ENCODE peak calls at places on chromosomes 11 and 22, in seven cellular contexts. F, C, R, S, D, Q and N are unnamed samples.

GRCh38 chr22:49064836-49065235 is 762.8 kb downstream of the BRD1 start:
- DNase-seq in Q (no peak), C (no peak), S (no peak), F (no peak), R (no peak), D (no peak), N (no peak)

GRCh38 chr11:2437516-2437915 is 6.8 kb downstream of the TRPM5 start:
- DNase-seq in D (no peak), Q (peak), C (no peak), S (no peak), F (no peak), R (no peak), N (no peak)

GRCh38 chr22:48238966-48239365 is 1476.5 kb downstream of the TBC1D22A start:
- DNase-seq in S (no peak), C (no peak), R (no peak), D (no peak), Q (no peak), F (no peak), N (no peak)

GRCh38 chr11:72333657-72334056 is 89.7 kb upstream of the PHOX2A start:
- DNase-seq in F (no peak), D (no peak), R (no peak), S (no peak), Q (no peak), C (no peak), N (no peak)

GRCh38 chr22:39932918-39933649 is 27.1 kb upstream of the TMA7B start:
- DNase-seq in S (no peak), D (no peak), F (no peak), Q (no peak), C (peak), R (no peak), N (no peak)

GRCh38 chr11:101336858-101337257 is 207.2 kb upstream of the PGR start:
- DNase-seq in R (no peak), D (no peak), Q (no peak), C (no peak), F (peak), S (no peak), N (peak)

GRCh38 chr11:73397468-73398131 is 21.4 kb downstream of the RELT start:
- DNase-seq in S (no peak), F (no peak), R (no peak), C (no peak), Q (no peak), D (no peak), N (no peak)

GRCh38 chr11:28133146-28133545 is 25.0 kb downstream of the METTL15 start:
- DNase-seq in C (peak), F (no peak), R (no peak), D (no peak), Q (no peak), S (no peak), N (no peak)

GRCh38 chr22:19896665-19897355 is 42.1 kb upstream of the GNB1L start:
- DNase-seq in Q (no peak), F (no peak), D (no peak), S (no peak), C (no peak), R (no peak), N (no peak)

GRCh38 chr11:44505591-44506054 is 59.8 kb upstream of the CD82 start:
- DNase-seq in S (no peak), F (no peak), C (peak), D (no peak), R (no peak), Q (no peak), N (no peak)

GRCh38 chr11:126311464-126312291 is 7.8 kb downstream of the DCPS start:
- DNase-seq in D (no peak), S (no peak), R (no peak), C (no peak), Q (no peak), F (no peak), N (no peak)

GRCh38 chr11:36385121-36385530 is 89.0 kb downstream of the PRR5L start:
- DNase-seq in Q (no peak), S (no peak), C (no peak), R (no peak), D (no peak), F (no peak), N (peak)

GRCh38 chr11:26993965-26994446 is at the start of gene FIBIN:
- DNase-seq in D (no peak), C (peak), Q (peak), F (no peak), R (no peak), S (no peak), N (no peak)

GRCh38 chr22:42280140-42280539 is 9.7 kb upstream of the TCF20 start:
- DNase-seq in C (no peak), F (no peak), S (no peak), Q (no peak), R (no peak), D (no peak), N (no peak)

GRCh38 chr11:115924744-115925567 is 420.7 kb upstream of the CADM1 start:
- DNase-seq in D (no peak), C (peak), S (peak), F (no peak), R (no peak), Q (no peak), N (no peak)

GRCh38 chr11:18743365-18743764 is 17.4 kb upstream of the IGSF22 start:
- DNase-seq in R (no peak), D (no peak), Q (no peak), F (no peak), S (no peak), C (no peak), N (no peak)

GRCh38 chr11:8261316-8261715 is 2.4 kb downstream of the LMO1 start:
- DNase-seq in F (no peak), D (no peak), S (no peak), R (no peak), C (no peak), Q (no peak), N (no peak)

GRCh38 chr22:28894793-28895192 is 11.4 kb downstream of the ZNRF3 start:
- DNase-seq in C (no peak), Q (no peak), F (no peak), S (no peak), R (no peak), D (no peak), N (no peak)

GRCh38 chr11:134634897-134635831 is 223.1 kb upstream of the B3GAT1 start:
- DNase-seq in R (no peak), C (no peak), Q (no peak), F (no peak), S (no peak), D (no peak), N (no peak)

GRCh38 chr22:46348099-46348695 is 12.7 kb downstream of the TRMU start:
- DNase-seq in F (no peak), Q (no peak), S (no peak), R (no peak), C (no peak), D (no peak), N (no peak)

GRCh38 chr11:64947202-64947814 is 11.6 kb upstream of the GPHA2 start:
- DNase-seq in D (no peak), R (no peak), C (peak), Q (no peak), F (no peak), S (no peak), N (no peak)

GRCh38 chr11:61679893-61680621 is at the start of gene DAGLA:
- DNase-seq in R (peak), D (peak), S (no peak), C (peak), F (peak), Q (peak), N (peak)

GRCh38 chr11:118401880-118402590 is 629 bp downstream of the ATP5MG start:
- DNase-seq in F (no peak), Q (no peak), D (no peak), R (no peak), C (peak), S (no peak), N (no peak)

GRCh38 chr22:46846154-46846831 is 83.8 kb downstream of the TBC1D22A start:
- DNase-seq in Q (no peak), F (no peak), C (no peak), S (peak), R (no peak), D (no peak), N (no peak)

GRCh38 chr11:10504490-10504889 is 36.5 kb downstream of the RNF141 start:
- DNase-seq in S (no peak), C (no peak), D (no peak), Q (no peak), F (peak), R (no peak), N (no peak)

GRCh38 chr11:6667733-6668374 is 12.2 kb upstream of the DCHS1 start:
- DNase-seq in S (no peak), R (no peak), Q (no peak), F (no peak), C (peak), D (no peak), N (peak)

GRCh38 chr11:60251485-60252207 is 8.7 kb upstream of the MS4A4E start:
- DNase-seq in F (no peak), R (no peak), C (no peak), Q (no peak), S (no peak), D (peak), N (peak)

GRCh38 chr11:46375392-46376101 is 5.9 kb upstream of the MDK start:
- DNase-seq in F (no peak), R (no peak), D (no peak), S (no peak), Q (no peak), C (no peak), N (no peak)

GRCh38 chr11:27907534-27907933 is 200.4 kb downstream of the KIF18A start:
- DNase-seq in F (no peak), R (no peak), D (no peak), S (no peak), C (peak), Q (no peak), N (no peak)

GRCh38 chr22:39428597-39429071 is 28.2 kb upstream of the MGAT3 start:
- DNase-seq in F (no peak), S (no peak), Q (no peak), R (no peak), D (no peak), C (peak), N (peak)

GRCh38 chr22:42994917-42995562 is 19.9 kb downstream of the PACSIN2 start:
- DNase-seq in F (no peak), D (no peak), C (peak), R (no peak), S (no peak), Q (no peak), N (no peak)

GRCh38 chr11:12800032-12800671 is 125.9 kb downstream of the TEAD1 start:
- DNase-seq in Q (no peak), C (peak), R (no peak), F (no peak), D (peak), S (no peak), N (peak)

GRCh38 chr11:111360150-111361043 is 18.7 kb downstream of the POU2AF1 start:
- DNase-seq in Q (no peak), R (no peak), F (no peak), S (no peak), D (no peak), C (no peak), N (no peak)